ENCODE peak calls at places on chromosomes 2 and 18, in five cellular contexts. One of them, this sample, is unnamed.

GRCh38 chr2:138512672-138513071 is 11.1 kb downstream of the SPOPL start:
- DNase-seq in A172: no peak
- DNase-seq in frontal cortex: no peak
- DNase-seq in memory B cell: no peak
- DNase-seq in DMS153: no peak
- DNase-seq in this sample: peak; percentile 48

GRCh38 chr2:119606674-119607073 is 62.4 kb downstream of the CFAP221 start:
- DNase-seq in memory B cell: no peak
- DNase-seq in frontal cortex: no peak
- DNase-seq in DMS153: no peak
- DNase-seq in A172: no peak
- DNase-seq in this sample: no peak

GRCh38 chr2:239400000-239400831 is 604 bp downstream of the HDAC4 start:
- DNase-seq in DMS153: no peak
- DNase-seq in A172: no peak
- DNase-seq in memory B cell: no peak
- DNase-seq in frontal cortex: no peak
- DNase-seq in this sample: no peak

GRCh38 chr2:195594248-195594647 is 62.8 kb upstream of the SLC39A10 start:
- DNase-seq in A172: no peak
- DNase-seq in memory B cell: no peak
- DNase-seq in DMS153: no peak
- DNase-seq in frontal cortex: no peak
- DNase-seq in this sample: no peak

GRCh38 chr2:136378712-136379595 is 261.0 kb upstream of the CXCR4 start:
- DNase-seq in A172: peak; percentile 60
- DNase-seq in memory B cell: peak; percentile 78
- DNase-seq in DMS153: peak; percentile 39
- DNase-seq in frontal cortex: no peak
- DNase-seq in this sample: peak; percentile 18

GRCh38 chr18:31954349-31954748 is 11.4 kb upstream of the TRAPPC8 start:
- DNase-seq in memory B cell: no peak
- DNase-seq in A172: peak; percentile 63
- DNase-seq in DMS153: no peak
- DNase-seq in frontal cortex: no peak
- DNase-seq in this sample: no peak

GRCh38 chr2:38720613-38721241 is 30.4 kb downstream of the SRSF7 start:
- DNase-seq in A172: peak; percentile 94
- DNase-seq in frontal cortex: no peak
- DNase-seq in DMS153: no peak
- DNase-seq in memory B cell: no peak
- DNase-seq in this sample: peak; percentile 100

GRCh38 chr2:150619607-150620330 is 132.3 kb upstream of the RND3 start:
- DNase-seq in A172: peak; percentile 80
- DNase-seq in frontal cortex: no peak
- DNase-seq in memory B cell: no peak
- DNase-seq in DMS153: no peak
- DNase-seq in this sample: peak; percentile 31

GRCh38 chr18:22230403-22231042 is 61.1 kb downstream of the GATA6 start:
- DNase-seq in DMS153: no peak
- DNase-seq in A172: peak; percentile 75
- DNase-seq in memory B cell: no peak
- DNase-seq in frontal cortex: no peak
- DNase-seq in this sample: peak; percentile 67

GRCh38 chr2:47174731-47175361 is 19.7 kb upstream of the STPG4 start:
- DNase-seq in frontal cortex: no peak
- DNase-seq in memory B cell: no peak
- DNase-seq in DMS153: peak; percentile 56
- DNase-seq in A172: peak; percentile 88
- DNase-seq in this sample: peak; percentile 89

GRCh38 chr2:20452551-20452950 is 5.7 kb downstream of the RHOB start:
- DNase-seq in frontal cortex: no peak
- DNase-seq in A172: peak; percentile 34
- DNase-seq in memory B cell: no peak
- DNase-seq in DMS153: no peak
- DNase-seq in this sample: peak; percentile 43

This sample was measured in Caki2.